ENCODE peak calls at places on chromosomes 2 and 18, in eight cellular contexts. M, L, K, X, B, N, J and F are unnamed samples.
A peak's percentile ranks its signal among the peaks of the same experiment; 100 is the strongest.

GRCh38 chr2:51013060-51013746 is 18.7 kb downstream of the NRXN1 start:
- DNase-seq in M (peak; percentile 94), L (no peak), K (no peak), X (peak; percentile 25), B (no peak), N (no peak), J (peak; percentile 7), F (no peak)

GRCh38 chr2:207289295-207290018 is 123.7 kb upstream of the KLF7 start:
- DNase-seq in M (no peak), L (no peak), K (no peak), X (no peak), B (no peak), N (no peak), J (no peak), F (no peak)

GRCh38 chr18:79941473-79942119 is 9.9 kb downstream of the SLC66A2 start:
- DNase-seq in M (no peak), L (no peak), K (no peak), X (peak; percentile 16), B (no peak), N (no peak), J (no peak), F (no peak)

GRCh38 chr18:58427321-58427720 is 201.6 kb downstream of the ALPK2 start:
- DNase-seq in M (no peak), L (no peak), K (no peak), X (no peak), B (no peak), N (no peak), J (no peak), F (no peak)

GRCh38 chr2:216350214-216350789 is 22.0 kb downstream of the MARCHF4 start:
- DNase-seq in M (no peak), L (peak; percentile 12), K (no peak), X (no peak), B (no peak), N (peak; percentile 16), J (peak; percentile 40), F (peak; percentile 17)

GRCh38 chr2:232204457-232204931 is 174.1 kb upstream of the ALPP start:
- DNase-seq in M (no peak), L (no peak), K (no peak), X (no peak), B (no peak), N (no peak), J (no peak), F (no peak)

GRCh38 chr2:175742367-175742766 is 259.7 kb downstream of the LNPK start:
- DNase-seq in M (no peak), L (no peak), K (no peak), X (no peak), B (no peak), N (no peak), J (peak; percentile 85), F (no peak)

GRCh38 chr2:99635710-99636431 is 146.1 kb upstream of the REV1 start:
- DNase-seq in M (no peak), L (no peak), K (no peak), X (peak; percentile 28), B (no peak), N (no peak), J (no peak), F (no peak)

GRCh38 chr2:55482186-55482945 is 37.2 kb upstream of the CFAP36 start:
- DNase-seq in M (peak; percentile 78), L (no peak), K (no peak), X (no peak), B (no peak), N (no peak), J (no peak), F (no peak)

GRCh38 chr2:36357506-36358316 is 2.1 kb downstream of the CRIM1 start:
- DNase-seq in M (no peak), L (no peak), K (peak; percentile 35), X (peak; percentile 65), B (no peak), N (no peak), J (peak; percentile 81), F (peak; percentile 31)

GRCh38 chr18:73861771-73862170 is 285.9 kb downstream of the FBXO15 start:
- DNase-seq in M (no peak), L (no peak), K (no peak), X (no peak), B (no peak), N (no peak), J (no peak), F (no peak)